ENCODE peak calls at places on chromosome 19, in five cellular contexts. One of them, this sample, is unnamed.

GRCh38 chr19:4183967-4184717 is 1.7 kb downstream of the ANKRD24 start:
- DNase-seq in PC-3: no peak
- DNase-seq in AG08396: no peak
- DNase-seq in Caco-2: no peak
- DNase-seq in activated CD8-positive, alpha-beta memory T cell treated with anti-CD3 and anti-CD28 coated beads for 4 hours: no peak
- DNase-seq in this sample: no peak

GRCh38 chr19:47247308-47247990 is 8.9 kb upstream of the CCDC9 start:
- DNase-seq in PC-3: peak; percentile 74
- DNase-seq in AG08396: peak; percentile 67
- DNase-seq in Caco-2: no peak
- DNase-seq in activated CD8-positive, alpha-beta memory T cell treated with anti-CD3 and anti-CD28 coated beads for 4 hours: no peak
- DNase-seq in this sample: peak; percentile 84

GRCh38 chr19:40588926-40589569 is 12.1 kb upstream of the LTBP4 start:
- DNase-seq in PC-3: no peak
- DNase-seq in AG08396: no peak
- DNase-seq in Caco-2: no peak
- DNase-seq in activated CD8-positive, alpha-beta memory T cell treated with anti-CD3 and anti-CD28 coated beads for 4 hours: no peak
- DNase-seq in this sample: no peak

GRCh38 chr19:5096536-5096935 is 127.6 kb downstream of the KDM4B start:
- DNase-seq in PC-3: no peak
- DNase-seq in AG08396: no peak
- DNase-seq in Caco-2: no peak
- DNase-seq in activated CD8-positive, alpha-beta memory T cell treated with anti-CD3 and anti-CD28 coated beads for 4 hours: no peak
- DNase-seq in this sample: no peak

GRCh38 chr19:53511933-53512374 is 26.0 kb upstream of the ZNF331 start:
- DNase-seq in PC-3: peak; percentile 63
- DNase-seq in AG08396: peak; percentile 70
- DNase-seq in Caco-2: peak; percentile 60
- DNase-seq in activated CD8-positive, alpha-beta memory T cell treated with anti-CD3 and anti-CD28 coated beads for 4 hours: no peak
- DNase-seq in this sample: peak; percentile 54

GRCh38 chr19:42216653-42217521 is 590 bp downstream of the DEDD2 start:
- DNase-seq in PC-3: peak; percentile 15
- DNase-seq in AG08396: peak; percentile 64
- DNase-seq in Caco-2: peak; percentile 62
- DNase-seq in activated CD8-positive, alpha-beta memory T cell treated with anti-CD3 and anti-CD28 coated beads for 4 hours: no peak
- DNase-seq in this sample: no peak

GRCh38 chr19:898663-899062 is 5.4 kb downstream of the RNU6-9 start:
- DNase-seq in PC-3: no peak
- DNase-seq in AG08396: no peak
- DNase-seq in Caco-2: no peak
- DNase-seq in activated CD8-positive, alpha-beta memory T cell treated with anti-CD3 and anti-CD28 coated beads for 4 hours: no peak
- DNase-seq in this sample: no peak

GRCh38 chr19:45368737-45369340 is 1.5 kb downstream of the ERCC2 start:
- DNase-seq in PC-3: peak; percentile 24
- DNase-seq in AG08396: no peak
- DNase-seq in Caco-2: no peak
- DNase-seq in activated CD8-positive, alpha-beta memory T cell treated with anti-CD3 and anti-CD28 coated beads for 4 hours: no peak
- DNase-seq in this sample: no peak

GRCh38 chr19:38543807-38544568 is 73.8 kb downstream of the MAP4K1 start:
- DNase-seq in PC-3: peak; percentile 80
- DNase-seq in AG08396: peak; percentile 92
- DNase-seq in Caco-2: peak; percentile 82
- DNase-seq in activated CD8-positive, alpha-beta memory T cell treated with anti-CD3 and anti-CD28 coated beads for 4 hours: no peak
- DNase-seq in this sample: peak; percentile 54

GRCh38 chr19:5971714-5972354 is 6.1 kb downstream of the RANBP3 start:
- DNase-seq in PC-3: no peak
- DNase-seq in AG08396: no peak
- DNase-seq in Caco-2: no peak
- DNase-seq in activated CD8-positive, alpha-beta memory T cell treated with anti-CD3 and anti-CD28 coated beads for 4 hours: no peak
- DNase-seq in this sample: no peak

GRCh38 chr19:29385191-29385795 is 140.5 kb upstream of the VSTM2B start:
- DNase-seq in PC-3: no peak
- DNase-seq in AG08396: no peak
- DNase-seq in Caco-2: no peak
- DNase-seq in activated CD8-positive, alpha-beta memory T cell treated with anti-CD3 and anti-CD28 coated beads for 4 hours: no peak
- DNase-seq in this sample: no peak

GRCh38 chr19:32800191-32800590 is 69.4 kb downstream of the SLC7A9 start:
- DNase-seq in PC-3: no peak
- DNase-seq in AG08396: no peak
- DNase-seq in Caco-2: no peak
- DNase-seq in activated CD8-positive, alpha-beta memory T cell treated with anti-CD3 and anti-CD28 coated beads for 4 hours: no peak
- DNase-seq in this sample: no peak

GRCh38 chr19:56170261-56170660 is 5.5 kb upstream of the GALP start:
- DNase-seq in PC-3: peak; percentile 94
- DNase-seq in AG08396: no peak
- DNase-seq in Caco-2: no peak
- DNase-seq in activated CD8-positive, alpha-beta memory T cell treated with anti-CD3 and anti-CD28 coated beads for 4 hours: no peak
- DNase-seq in this sample: peak; percentile 90

GRCh38 chr19:46216612-46217011 is 12.9 kb upstream of the IGFL1 start:
- DNase-seq in PC-3: no peak
- DNase-seq in AG08396: no peak
- DNase-seq in Caco-2: no peak
- DNase-seq in activated CD8-positive, alpha-beta memory T cell treated with anti-CD3 and anti-CD28 coated beads for 4 hours: no peak
- DNase-seq in this sample: no peak

GRCh38 chr19:44142014-44142523 is 715 bp downstream of the ZNF234 start:
- DNase-seq in PC-3: peak; percentile 3
- DNase-seq in AG08396: peak; percentile 14
- DNase-seq in Caco-2: peak; percentile 36
- DNase-seq in activated CD8-positive, alpha-beta memory T cell treated with anti-CD3 and anti-CD28 coated beads for 4 hours: no peak
- DNase-seq in this sample: no peak

GRCh38 chr19:45906221-45906620 is 3.8 kb upstream of the MYPOP start:
- DNase-seq in PC-3: peak; percentile 47
- DNase-seq in AG08396: no peak
- DNase-seq in Caco-2: no peak
- DNase-seq in activated CD8-positive, alpha-beta memory T cell treated with anti-CD3 and anti-CD28 coated beads for 4 hours: no peak
- DNase-seq in this sample: no peak